ENCODE peak calls at places on chromosomes 12 and 14, in seven cellular contexts. One of them, this sample, is unnamed.

GRCh38 chr14:90903101-90903500 is 86.9 kb upstream of the TTC7B start:
- DNase-seq in ascending aorta: no peak
- DNase-seq in lower leg skin: no peak
- DNase-seq in right lobe of liver: peak
- DNase-seq in adipocyte: peak
- DNase-seq in gastrocnemius medialis: peak
- DNase-seq in IMR-90: peak
- DNase-seq in this sample: peak

GRCh38 chr12:51855586-51856428 is 7.3 kb upstream of the FIGNL2 start:
- DNase-seq in ascending aorta: no peak
- DNase-seq in right lobe of liver: no peak
- DNase-seq in lower leg skin: no peak
- DNase-seq in gastrocnemius medialis: no peak
- DNase-seq in IMR-90: peak
- DNase-seq in adipocyte: peak
- DNase-seq in this sample: no peak

GRCh38 chr12:71430756-71431155 is 8.8 kb upstream of the LGR5 start:
- DNase-seq in lower leg skin: no peak
- DNase-seq in gastrocnemius medialis: no peak
- DNase-seq in IMR-90: no peak
- DNase-seq in right lobe of liver: no peak
- DNase-seq in ascending aorta: no peak
- DNase-seq in adipocyte: no peak
- DNase-seq in this sample: no peak

GRCh38 chr14:67674139-67674479 is 323 bp downstream of the VTI1B start:
- DNase-seq in right lobe of liver: peak
- DNase-seq in ascending aorta: peak
- DNase-seq in gastrocnemius medialis: peak
- DNase-seq in lower leg skin: peak
- DNase-seq in IMR-90: peak
- DNase-seq in adipocyte: peak
- DNase-seq in this sample: peak

GRCh38 chr12:109192358-109192757 is 76.0 kb downstream of the ACACB start:
- DNase-seq in IMR-90: peak
- DNase-seq in right lobe of liver: peak
- DNase-seq in adipocyte: peak
- DNase-seq in gastrocnemius medialis: peak
- DNase-seq in ascending aorta: no peak
- DNase-seq in lower leg skin: peak
- DNase-seq in this sample: no peak

GRCh38 chr14:57834961-57835360 is 30.9 kb downstream of the SLC35F4 start:
- DNase-seq in ascending aorta: no peak
- DNase-seq in right lobe of liver: no peak
- DNase-seq in lower leg skin: no peak
- DNase-seq in gastrocnemius medialis: no peak
- DNase-seq in adipocyte: no peak
- DNase-seq in IMR-90: no peak
- DNase-seq in this sample: no peak

GRCh38 chr14:56798447-56799326 is 11.6 kb downstream of the OTX2 start:
- DNase-seq in ascending aorta: no peak
- DNase-seq in adipocyte: no peak
- DNase-seq in gastrocnemius medialis: no peak
- DNase-seq in lower leg skin: no peak
- DNase-seq in IMR-90: no peak
- DNase-seq in right lobe of liver: no peak
- DNase-seq in this sample: no peak

GRCh38 chr14:36521598-36522345 is 1.7 kb upstream of the NKX2-1 start:
- DNase-seq in gastrocnemius medialis: no peak
- DNase-seq in IMR-90: no peak
- DNase-seq in adipocyte: no peak
- DNase-seq in ascending aorta: no peak
- DNase-seq in right lobe of liver: no peak
- DNase-seq in lower leg skin: no peak
- DNase-seq in this sample: no peak

GRCh38 chr12:67877697-67878096 is 111.5 kb upstream of the IFNG-AS1 start:
- DNase-seq in ascending aorta: no peak
- DNase-seq in adipocyte: no peak
- DNase-seq in right lobe of liver: no peak
- DNase-seq in gastrocnemius medialis: no peak
- DNase-seq in lower leg skin: no peak
- DNase-seq in IMR-90: no peak
- DNase-seq in this sample: no peak

GRCh38 chr12:59787610-59788009 is 191.8 kb downstream of the SLC16A7 start:
- DNase-seq in right lobe of liver: no peak
- DNase-seq in adipocyte: no peak
- DNase-seq in IMR-90: no peak
- DNase-seq in lower leg skin: no peak
- DNase-seq in ascending aorta: no peak
- DNase-seq in gastrocnemius medialis: no peak
- DNase-seq in this sample: peak

GRCh38 chr12:41983896-41984295 is 160.8 kb downstream of the GXYLT1 start:
- DNase-seq in right lobe of liver: no peak
- DNase-seq in adipocyte: peak
- DNase-seq in gastrocnemius medialis: no peak
- DNase-seq in ascending aorta: no peak
- DNase-seq in lower leg skin: no peak
- DNase-seq in IMR-90: no peak
- DNase-seq in this sample: no peak

GRCh38 chr12:122064780-122065588 is 13.6 kb upstream of the MLXIP start:
- DNase-seq in lower leg skin: no peak
- DNase-seq in right lobe of liver: no peak
- DNase-seq in ascending aorta: no peak
- DNase-seq in adipocyte: peak
- DNase-seq in IMR-90: peak
- DNase-seq in gastrocnemius medialis: no peak
- DNase-seq in this sample: peak
- H3K4me3 ChIP-seq in lower leg skin: no peak
- H3K4me3 ChIP-seq in right lobe of liver: no peak
- H3K4me3 ChIP-seq in ascending aorta: no peak
- H3K4me3 ChIP-seq in adipocyte: peak
- H3K4me3 ChIP-seq in IMR-90: no peak
- H3K4me3 ChIP-seq in gastrocnemius medialis: no peak
- H3K4me3 ChIP-seq in this sample: peak

GRCh38 chr14:97602438-97603117 is 805.4 kb downstream of the VRK1 start:
- DNase-seq in IMR-90: no peak
- DNase-seq in ascending aorta: no peak
- DNase-seq in lower leg skin: no peak
- DNase-seq in right lobe of liver: no peak
- DNase-seq in gastrocnemius medialis: no peak
- DNase-seq in adipocyte: no peak
- DNase-seq in this sample: no peak
- H3K4me3 ChIP-seq in IMR-90: no peak
- H3K4me3 ChIP-seq in ascending aorta: no peak
- H3K4me3 ChIP-seq in lower leg skin: no peak
- H3K4me3 ChIP-seq in right lobe of liver: no peak
- H3K4me3 ChIP-seq in gastrocnemius medialis: no peak
- H3K4me3 ChIP-seq in adipocyte: no peak
- H3K4me3 ChIP-seq in this sample: no peak

GRCh38 chr14:54219281-54220121 is 177.3 kb upstream of the CDKN3 start:
- DNase-seq in adipocyte: peak
- DNase-seq in gastrocnemius medialis: no peak
- DNase-seq in ascending aorta: no peak
- DNase-seq in IMR-90: no peak
- DNase-seq in right lobe of liver: no peak
- DNase-seq in lower leg skin: no peak
- DNase-seq in this sample: no peak
- H3K4me3 ChIP-seq in adipocyte: peak
- H3K4me3 ChIP-seq in gastrocnemius medialis: peak
- H3K4me3 ChIP-seq in ascending aorta: peak
- H3K4me3 ChIP-seq in IMR-90: no peak
- H3K4me3 ChIP-seq in right lobe of liver: no peak
- H3K4me3 ChIP-seq in lower leg skin: no peak
- H3K4me3 ChIP-seq in this sample: peak

GRCh38 chr12:93702707-93703305 is 25.6 kb downstream of the CRADD start:
- DNase-seq in lower leg skin: no peak
- DNase-seq in gastrocnemius medialis: no peak
- DNase-seq in ascending aorta: no peak
- DNase-seq in IMR-90: no peak
- DNase-seq in adipocyte: no peak
- DNase-seq in right lobe of liver: no peak
- DNase-seq in this sample: no peak

GRCh38 chr12:93698307-93699092 is 21.3 kb downstream of the CRADD start:
- DNase-seq in ascending aorta: no peak
- DNase-seq in IMR-90: peak
- DNase-seq in lower leg skin: no peak
- DNase-seq in gastrocnemius medialis: no peak
- DNase-seq in right lobe of liver: no peak
- DNase-seq in adipocyte: peak
- DNase-seq in this sample: peak

GRCh38 chr12:93696462-93696861 is 19.3 kb downstream of the CRADD start:
- DNase-seq in right lobe of liver: no peak
- DNase-seq in lower leg skin: no peak
- DNase-seq in gastrocnemius medialis: no peak
- DNase-seq in IMR-90: no peak
- DNase-seq in ascending aorta: no peak
- DNase-seq in adipocyte: no peak
- DNase-seq in this sample: no peak

GRCh38 chr12:93704122-93704521 is 26.9 kb downstream of the CRADD start:
- DNase-seq in gastrocnemius medialis: no peak
- DNase-seq in lower leg skin: no peak
- DNase-seq in adipocyte: peak
- DNase-seq in IMR-90: no peak
- DNase-seq in right lobe of liver: no peak
- DNase-seq in ascending aorta: no peak
- DNase-seq in this sample: no peak

DNA sequence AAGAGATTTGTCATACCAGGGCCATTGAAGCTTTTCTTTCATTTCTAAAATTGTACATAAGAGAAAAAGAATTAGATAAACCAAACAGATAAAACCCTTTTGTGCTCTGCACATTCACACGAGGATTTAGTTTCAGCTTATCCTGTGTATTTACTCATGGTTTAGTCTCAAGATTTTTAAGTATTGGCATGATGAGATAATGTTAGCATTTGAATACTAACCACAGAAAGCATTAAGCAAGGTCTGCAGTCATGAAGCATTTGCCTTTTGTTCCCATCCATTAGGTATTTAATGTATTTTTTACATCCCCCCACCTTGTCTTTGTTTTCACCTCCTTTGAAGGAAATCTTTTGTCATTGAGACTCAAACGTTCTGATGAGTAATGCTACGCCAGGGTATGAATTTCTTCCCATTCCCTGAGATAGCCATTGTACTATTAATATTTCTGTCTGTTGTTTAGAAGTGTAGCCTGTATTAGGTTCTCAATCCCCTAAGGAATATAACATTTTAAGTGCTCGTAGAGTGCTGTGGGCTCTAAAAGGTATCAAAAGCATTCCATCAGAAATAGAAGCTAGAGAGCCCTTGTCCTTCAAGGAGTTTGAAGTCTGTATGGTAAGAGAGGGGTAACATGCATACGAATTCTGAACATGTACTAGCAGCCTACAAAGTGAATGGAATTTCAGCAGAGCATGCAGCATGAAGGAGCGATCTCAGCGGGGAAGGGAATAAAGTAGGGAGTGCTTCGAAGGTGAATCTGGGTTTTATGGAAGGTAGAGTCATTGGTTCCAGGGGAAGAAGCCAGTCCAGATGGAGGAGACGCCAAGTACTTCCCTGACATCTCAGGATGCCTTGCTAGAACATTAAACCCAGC is 22.3 kb downstream of the CRADD start:
- DNase-seq in right lobe of liver: no peak
- DNase-seq in gastrocnemius medialis: no peak
- DNase-seq in ascending aorta: no peak
- DNase-seq in adipocyte: peak
- DNase-seq in IMR-90: peak
- DNase-seq in lower leg skin: no peak
- DNase-seq in this sample: peak
- H3K4me3 ChIP-seq in right lobe of liver: no peak
- H3K4me3 ChIP-seq in gastrocnemius medialis: no peak
- H3K4me3 ChIP-seq in ascending aorta: no peak
- H3K4me3 ChIP-seq in adipocyte: no peak
- H3K4me3 ChIP-seq in IMR-90: no peak
- H3K4me3 ChIP-seq in lower leg skin: no peak
- H3K4me3 ChIP-seq in this sample: no peak

DNA sequence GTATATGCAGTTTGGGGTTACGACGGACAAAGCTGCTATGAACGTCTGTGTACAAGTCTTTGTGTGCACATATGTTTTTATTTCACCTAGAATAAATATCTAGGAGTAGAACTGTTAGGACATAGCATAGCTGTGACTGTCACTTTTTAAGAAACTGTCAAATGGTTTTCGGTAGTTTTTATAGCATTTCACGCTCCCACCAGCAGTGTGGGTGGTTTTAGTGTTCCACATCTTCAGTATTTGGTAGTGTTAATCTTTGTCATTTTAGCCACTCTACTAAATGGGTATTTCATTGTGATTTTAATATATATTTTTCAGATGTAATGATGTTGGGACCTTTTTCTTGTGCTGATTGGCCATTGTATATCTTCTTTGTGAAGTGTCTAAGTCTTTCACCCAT is 109.1 kb upstream of the BCAT1 start:
- DNase-seq in IMR-90: no peak
- DNase-seq in adipocyte: no peak
- DNase-seq in ascending aorta: no peak
- DNase-seq in lower leg skin: no peak
- DNase-seq in right lobe of liver: no peak
- DNase-seq in gastrocnemius medialis: no peak
- DNase-seq in this sample: no peak
- H3K4me3 ChIP-seq in IMR-90: no peak
- H3K4me3 ChIP-seq in adipocyte: no peak
- H3K4me3 ChIP-seq in ascending aorta: no peak
- H3K4me3 ChIP-seq in lower leg skin: no peak
- H3K4me3 ChIP-seq in right lobe of liver: no peak
- H3K4me3 ChIP-seq in gastrocnemius medialis: no peak
- H3K4me3 ChIP-seq in this sample: no peak

GRCh38 chr14:34692348-34692747 is 22.0 kb downstream of the CFL2 start:
- DNase-seq in ascending aorta: no peak
- DNase-seq in IMR-90: no peak
- DNase-seq in lower leg skin: no peak
- DNase-seq in right lobe of liver: no peak
- DNase-seq in gastrocnemius medialis: no peak
- DNase-seq in adipocyte: no peak
- DNase-seq in this sample: peak

GRCh38 chr14:34692898-34693227 is 21.5 kb downstream of the CFL2 start:
- DNase-seq in IMR-90: no peak
- DNase-seq in gastrocnemius medialis: no peak
- DNase-seq in ascending aorta: no peak
- DNase-seq in adipocyte: no peak
- DNase-seq in right lobe of liver: no peak
- DNase-seq in lower leg skin: no peak
- DNase-seq in this sample: no peak

GRCh38 chr14:34691173-34691572 is 23.2 kb downstream of the CFL2 start:
- DNase-seq in ascending aorta: no peak
- DNase-seq in lower leg skin: no peak
- DNase-seq in adipocyte: no peak
- DNase-seq in right lobe of liver: no peak
- DNase-seq in IMR-90: no peak
- DNase-seq in gastrocnemius medialis: no peak
- DNase-seq in this sample: no peak

GRCh38 chr14:34688470-34689206 is 25.8 kb downstream of the CFL2 start:
- DNase-seq in ascending aorta: no peak
- DNase-seq in adipocyte: no peak
- DNase-seq in lower leg skin: no peak
- DNase-seq in gastrocnemius medialis: no peak
- DNase-seq in IMR-90: no peak
- DNase-seq in right lobe of liver: no peak
- DNase-seq in this sample: no peak

GRCh38 chr14:34693228-34693939 is 21.0 kb downstream of the CFL2 start:
- DNase-seq in ascending aorta: no peak
- DNase-seq in adipocyte: no peak
- DNase-seq in lower leg skin: no peak
- DNase-seq in right lobe of liver: peak
- DNase-seq in gastrocnemius medialis: peak
- DNase-seq in IMR-90: no peak
- DNase-seq in this sample: no peak
- H3K4me3 ChIP-seq in ascending aorta: peak
- H3K4me3 ChIP-seq in adipocyte: peak
- H3K4me3 ChIP-seq in lower leg skin: no peak
- H3K4me3 ChIP-seq in right lobe of liver: peak
- H3K4me3 ChIP-seq in gastrocnemius medialis: peak
- H3K4me3 ChIP-seq in IMR-90: no peak
- H3K4me3 ChIP-seq in this sample: peak

This sample was measured in fibroblast of villous mesenchyme.